ENCODE peak calls at places on chromosomes 11 and 22, in eight cellular contexts. One of them, this sample, is unnamed.

GRCh38 chr11:102599642-102600261 is 25.4 kb downstream of the MMP20 start:
- DNase-seq in tibial nerve: no peak
- DNase-seq in CD4-positive, alpha-beta memory T cell: no peak
- DNase-seq in stomach: no peak
- DNase-seq in CD8-positive, alpha-beta T cell: no peak
- DNase-seq in colonic mucosa: no peak
- DNase-seq in HCT116: peak; percentile 97
- DNase-seq in naive thymus-derived CD4-positive, alpha-beta T cell: no peak
- DNase-seq in this sample: no peak

GRCh38 chr11:105609341-105609781 is 512 bp upstream of the GRIA4 start:
- DNase-seq in tibial nerve: no peak
- DNase-seq in CD4-positive, alpha-beta memory T cell: no peak
- DNase-seq in stomach: no peak
- DNase-seq in CD8-positive, alpha-beta T cell: no peak
- DNase-seq in colonic mucosa: peak; percentile 21
- DNase-seq in HCT116: peak; percentile 23
- DNase-seq in naive thymus-derived CD4-positive, alpha-beta T cell: no peak
- DNase-seq in this sample: no peak

GRCh38 chr11:2762451-2762850 is 62.7 kb upstream of the KCNQ1OT1 start:
- DNase-seq in tibial nerve: no peak
- DNase-seq in CD4-positive, alpha-beta memory T cell: no peak
- DNase-seq in stomach: peak; percentile 22
- DNase-seq in CD8-positive, alpha-beta T cell: no peak
- DNase-seq in colonic mucosa: peak; percentile 15
- DNase-seq in HCT116: no peak
- DNase-seq in naive thymus-derived CD4-positive, alpha-beta T cell: no peak
- DNase-seq in this sample: no peak

GRCh38 chr22:19959043-19959586 is 17.5 kb upstream of the TXNRD2 start:
- DNase-seq in tibial nerve: peak; percentile 59
- DNase-seq in CD4-positive, alpha-beta memory T cell: no peak
- DNase-seq in stomach: peak; percentile 81
- DNase-seq in CD8-positive, alpha-beta T cell: no peak
- DNase-seq in colonic mucosa: peak; percentile 87
- DNase-seq in HCT116: peak; percentile 65
- DNase-seq in naive thymus-derived CD4-positive, alpha-beta T cell: no peak
- DNase-seq in this sample: peak; percentile 80

GRCh38 chr11:127601578-127601977 is 601.0 kb upstream of the KIRREL3 start:
- DNase-seq in tibial nerve: no peak
- DNase-seq in CD4-positive, alpha-beta memory T cell: no peak
- DNase-seq in stomach: no peak
- DNase-seq in CD8-positive, alpha-beta T cell: no peak
- DNase-seq in colonic mucosa: no peak
- DNase-seq in HCT116: no peak
- DNase-seq in naive thymus-derived CD4-positive, alpha-beta T cell: no peak
- DNase-seq in this sample: no peak

GRCh38 chr22:43126506-43127165 is 16.1 kb downstream of the BIK start:
- DNase-seq in tibial nerve: no peak
- DNase-seq in CD4-positive, alpha-beta memory T cell: no peak
- DNase-seq in stomach: peak; percentile 57
- DNase-seq in CD8-positive, alpha-beta T cell: no peak
- DNase-seq in colonic mucosa: peak; percentile 78
- DNase-seq in HCT116: peak; percentile 82
- DNase-seq in naive thymus-derived CD4-positive, alpha-beta T cell: no peak
- DNase-seq in this sample: no peak

GRCh38 chr11:43943931-43944751 is 1.7 kb downstream of the C11orf96 start:
- DNase-seq in tibial nerve: no peak
- DNase-seq in CD4-positive, alpha-beta memory T cell: no peak
- DNase-seq in stomach: no peak
- DNase-seq in CD8-positive, alpha-beta T cell: no peak
- DNase-seq in colonic mucosa: no peak
- DNase-seq in HCT116: no peak
- DNase-seq in naive thymus-derived CD4-positive, alpha-beta T cell: no peak
- DNase-seq in this sample: peak; percentile 53

GRCh38 chr11:57364851-57365660 is 15.9 kb downstream of the PRG3 start:
- DNase-seq in tibial nerve: no peak
- DNase-seq in CD4-positive, alpha-beta memory T cell: no peak
- DNase-seq in stomach: no peak
- DNase-seq in CD8-positive, alpha-beta T cell: no peak
- DNase-seq in colonic mucosa: no peak
- DNase-seq in HCT116: no peak
- DNase-seq in naive thymus-derived CD4-positive, alpha-beta T cell: no peak
- DNase-seq in this sample: no peak

GRCh38 chr11:5291207-5291838 is 10.4 kb downstream of the OR51B4 start:
- DNase-seq in tibial nerve: no peak
- DNase-seq in CD4-positive, alpha-beta memory T cell: no peak
- DNase-seq in stomach: no peak
- DNase-seq in CD8-positive, alpha-beta T cell: no peak
- DNase-seq in colonic mucosa: no peak
- DNase-seq in HCT116: peak; percentile 35
- DNase-seq in naive thymus-derived CD4-positive, alpha-beta T cell: no peak
- DNase-seq in this sample: no peak

GRCh38 chr11:120655589-120655988 is 144.0 kb downstream of the GRIK4 start:
- DNase-seq in tibial nerve: no peak
- DNase-seq in CD4-positive, alpha-beta memory T cell: no peak
- DNase-seq in stomach: no peak
- DNase-seq in CD8-positive, alpha-beta T cell: no peak
- DNase-seq in colonic mucosa: no peak
- DNase-seq in HCT116: no peak
- DNase-seq in naive thymus-derived CD4-positive, alpha-beta T cell: no peak
- DNase-seq in this sample: no peak

GRCh38 chr11:35932121-35932520 is 11.7 kb upstream of the LDLRAD3 start:
- DNase-seq in tibial nerve: no peak
- DNase-seq in CD4-positive, alpha-beta memory T cell: no peak
- DNase-seq in stomach: no peak
- DNase-seq in CD8-positive, alpha-beta T cell: no peak
- DNase-seq in colonic mucosa: no peak
- DNase-seq in HCT116: no peak
- DNase-seq in naive thymus-derived CD4-positive, alpha-beta T cell: no peak
- DNase-seq in this sample: no peak
- H3K27ac ChIP-seq in tibial nerve: no peak overlapping the region
- H3K27ac ChIP-seq in CD4-positive, alpha-beta memory T cell: no peak overlapping the region
- H3K27ac ChIP-seq in stomach: no peak overlapping the region
- H3K27ac ChIP-seq in CD8-positive, alpha-beta T cell: no peak overlapping the region
- H3K27ac ChIP-seq in colonic mucosa: no peak overlapping the region
- H3K27ac ChIP-seq in HCT116: no peak overlapping the region
- H3K27ac ChIP-seq in naive thymus-derived CD4-positive, alpha-beta T cell: no peak overlapping the region
- H3K27ac ChIP-seq in this sample: no peak overlapping the region

GRCh38 chr11:820655-821512 is 2.2 kb downstream of the PNPLA2 start:
- DNase-seq in tibial nerve: peak; percentile 67
- DNase-seq in CD4-positive, alpha-beta memory T cell: no peak
- DNase-seq in stomach: peak; percentile 90
- DNase-seq in CD8-positive, alpha-beta T cell: no peak
- DNase-seq in colonic mucosa: peak; percentile 80
- DNase-seq in HCT116: no peak
- DNase-seq in naive thymus-derived CD4-positive, alpha-beta T cell: no peak
- DNase-seq in this sample: peak; percentile 88
- H3K27ac ChIP-seq in tibial nerve: peak overlapping the region; percentile 91
- H3K27ac ChIP-seq in CD4-positive, alpha-beta memory T cell: peak overlapping the region; percentile 81
- H3K27ac ChIP-seq in stomach: peak overlapping the region; percentile 94
- H3K27ac ChIP-seq in CD8-positive, alpha-beta T cell: peak overlapping the region; percentile 88
- H3K27ac ChIP-seq in colonic mucosa: peak overlapping the region; percentile 98
- H3K27ac ChIP-seq in HCT116: peak overlapping the region; percentile 44
- H3K27ac ChIP-seq in naive thymus-derived CD4-positive, alpha-beta T cell: peak overlapping the region; percentile 91
- H3K27ac ChIP-seq in this sample: peak overlapping the region; percentile 95

DNA sequence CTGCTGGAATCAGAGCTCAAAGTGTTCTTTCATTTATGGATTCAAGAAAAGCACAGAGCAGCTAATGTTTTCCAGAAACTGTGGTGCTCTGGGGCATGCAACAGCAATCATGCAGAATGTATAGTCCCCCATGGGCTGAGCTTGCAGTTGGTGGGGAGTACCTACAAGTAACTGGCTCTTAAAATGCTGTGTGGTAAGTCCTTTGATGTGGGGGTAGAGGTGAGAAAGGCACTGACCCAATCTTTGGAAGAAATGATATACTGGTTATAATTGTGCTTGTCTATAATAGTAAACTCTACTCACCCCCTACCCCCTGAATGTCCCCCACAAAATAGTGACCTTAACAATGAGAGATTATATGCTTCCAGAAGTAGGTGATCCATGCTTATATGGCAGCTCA is 29.1 kb upstream of the CD44 start:
- DNase-seq in tibial nerve: no peak
- DNase-seq in CD4-positive, alpha-beta memory T cell: no peak
- DNase-seq in stomach: no peak
- DNase-seq in CD8-positive, alpha-beta T cell: no peak
- DNase-seq in colonic mucosa: no peak
- DNase-seq in HCT116: no peak
- DNase-seq in naive thymus-derived CD4-positive, alpha-beta T cell: no peak
- DNase-seq in this sample: no peak
- H3K27ac ChIP-seq in tibial nerve: no peak overlapping the region
- H3K27ac ChIP-seq in CD4-positive, alpha-beta memory T cell: no peak overlapping the region
- H3K27ac ChIP-seq in stomach: no peak overlapping the region
- H3K27ac ChIP-seq in CD8-positive, alpha-beta T cell: no peak overlapping the region
- H3K27ac ChIP-seq in colonic mucosa: no peak overlapping the region
- H3K27ac ChIP-seq in HCT116: no peak overlapping the region
- H3K27ac ChIP-seq in naive thymus-derived CD4-positive, alpha-beta T cell: no peak overlapping the region
- H3K27ac ChIP-seq in this sample: no peak overlapping the region

GRCh38 chr11:68692115-68692514 is 7.8 kb downstream of the GAL start:
- DNase-seq in tibial nerve: no peak
- DNase-seq in CD4-positive, alpha-beta memory T cell: no peak
- DNase-seq in stomach: no peak
- DNase-seq in CD8-positive, alpha-beta T cell: no peak
- DNase-seq in colonic mucosa: no peak
- DNase-seq in HCT116: no peak
- DNase-seq in naive thymus-derived CD4-positive, alpha-beta T cell: no peak
- DNase-seq in this sample: no peak

GRCh38 chr11:68691402-68691784 is 7.0 kb downstream of the GAL start:
- DNase-seq in tibial nerve: no peak
- DNase-seq in CD4-positive, alpha-beta memory T cell: no peak
- DNase-seq in stomach: no peak
- DNase-seq in CD8-positive, alpha-beta T cell: no peak
- DNase-seq in colonic mucosa: no peak
- DNase-seq in HCT116: no peak
- DNase-seq in naive thymus-derived CD4-positive, alpha-beta T cell: no peak
- DNase-seq in this sample: no peak

GRCh38 chr11:68689737-68690625 is 5.6 kb downstream of the GAL start:
- DNase-seq in tibial nerve: no peak
- DNase-seq in CD4-positive, alpha-beta memory T cell: no peak
- DNase-seq in stomach: no peak
- DNase-seq in CD8-positive, alpha-beta T cell: no peak
- DNase-seq in colonic mucosa: no peak
- DNase-seq in HCT116: no peak
- DNase-seq in naive thymus-derived CD4-positive, alpha-beta T cell: no peak
- DNase-seq in this sample: no peak

GRCh38 chr11:68688881-68689280 is 4.5 kb downstream of the GAL start:
- DNase-seq in tibial nerve: no peak
- DNase-seq in CD4-positive, alpha-beta memory T cell: no peak
- DNase-seq in stomach: no peak
- DNase-seq in CD8-positive, alpha-beta T cell: no peak
- DNase-seq in colonic mucosa: no peak
- DNase-seq in HCT116: no peak
- DNase-seq in naive thymus-derived CD4-positive, alpha-beta T cell: no peak
- DNase-seq in this sample: no peak

DNA sequence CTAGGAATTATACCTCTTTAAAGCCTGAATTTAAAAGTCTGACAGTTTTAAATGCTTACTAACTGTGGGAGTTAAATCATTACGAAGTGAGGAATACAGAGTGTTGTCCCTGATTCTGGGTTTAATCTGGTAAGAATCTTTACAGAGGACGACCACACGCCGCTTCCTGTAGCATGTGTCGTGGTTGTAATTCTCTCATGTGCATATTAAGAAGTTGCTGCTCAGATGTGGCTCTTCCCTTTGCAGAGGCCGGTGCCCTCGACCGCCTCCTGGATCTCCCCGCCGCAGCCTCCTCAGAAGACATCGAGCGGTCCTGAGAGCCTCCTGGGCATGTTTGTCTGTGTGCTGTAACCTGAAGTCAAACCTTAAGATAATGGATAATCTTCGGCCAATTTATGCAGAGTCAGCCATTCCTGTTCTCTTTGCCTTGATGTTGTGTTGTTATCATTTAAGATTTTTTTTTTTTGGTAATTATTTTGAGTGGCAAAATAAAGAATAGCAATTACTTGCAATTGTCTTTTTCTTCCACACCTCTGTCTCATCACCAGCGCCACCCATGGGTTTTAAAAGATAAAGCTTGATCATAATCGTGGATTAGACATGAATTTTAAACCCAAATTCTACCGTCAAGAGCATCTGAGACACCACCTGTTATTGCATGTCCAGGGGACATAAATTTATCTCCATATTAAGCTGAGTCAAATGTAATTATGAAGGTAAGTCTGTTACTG is 6.5 kb downstream of the GAL start:
- DNase-seq in tibial nerve: no peak
- DNase-seq in CD4-positive, alpha-beta memory T cell: peak; percentile 56
- DNase-seq in stomach: no peak
- DNase-seq in CD8-positive, alpha-beta T cell: peak; percentile 65
- DNase-seq in colonic mucosa: no peak
- DNase-seq in HCT116: no peak
- DNase-seq in naive thymus-derived CD4-positive, alpha-beta T cell: peak; percentile 45
- DNase-seq in this sample: no peak
- H3K27ac ChIP-seq in tibial nerve: no peak overlapping the region
- H3K27ac ChIP-seq in CD4-positive, alpha-beta memory T cell: no peak overlapping the region
- H3K27ac ChIP-seq in stomach: no peak overlapping the region
- H3K27ac ChIP-seq in CD8-positive, alpha-beta T cell: no peak overlapping the region
- H3K27ac ChIP-seq in colonic mucosa: no peak overlapping the region
- H3K27ac ChIP-seq in HCT116: no peak overlapping the region
- H3K27ac ChIP-seq in naive thymus-derived CD4-positive, alpha-beta T cell: no peak overlapping the region
- H3K27ac ChIP-seq in this sample: no peak overlapping the region

GRCh38 chr11:65087216-65087615 is 3.2 kb downstream of the ZFPL1 start:
- DNase-seq in tibial nerve: no peak
- DNase-seq in CD4-positive, alpha-beta memory T cell: no peak
- DNase-seq in stomach: no peak
- DNase-seq in CD8-positive, alpha-beta T cell: no peak
- DNase-seq in colonic mucosa: no peak
- DNase-seq in HCT116: no peak
- DNase-seq in naive thymus-derived CD4-positive, alpha-beta T cell: no peak
- DNase-seq in this sample: no peak

GRCh38 chr11:65083834-65084597 is at the start of the genes CDCA5 and ZFPL1:
- DNase-seq in tibial nerve: peak; percentile 94
- DNase-seq in CD4-positive, alpha-beta memory T cell: peak; percentile 97
- DNase-seq in stomach: peak; percentile 97
- DNase-seq in CD8-positive, alpha-beta T cell: peak; percentile 98
- DNase-seq in colonic mucosa: peak; percentile 96
- DNase-seq in HCT116: peak; percentile 91
- DNase-seq in naive thymus-derived CD4-positive, alpha-beta T cell: peak; percentile 98
- DNase-seq in this sample: peak; percentile 96

GRCh38 chr11:65084598-65085375 is 765 bp downstream of the ZFPL1 start:
- DNase-seq in tibial nerve: no peak
- DNase-seq in CD4-positive, alpha-beta memory T cell: no peak
- DNase-seq in stomach: no peak
- DNase-seq in CD8-positive, alpha-beta T cell: no peak
- DNase-seq in colonic mucosa: no peak
- DNase-seq in HCT116: no peak
- DNase-seq in naive thymus-derived CD4-positive, alpha-beta T cell: no peak
- DNase-seq in this sample: no peak

GRCh38 chr11:65086809-65087208 is 2.8 kb downstream of the ZFPL1 start:
- DNase-seq in tibial nerve: no peak
- DNase-seq in CD4-positive, alpha-beta memory T cell: no peak
- DNase-seq in stomach: no peak
- DNase-seq in CD8-positive, alpha-beta T cell: no peak
- DNase-seq in colonic mucosa: no peak
- DNase-seq in HCT116: no peak
- DNase-seq in naive thymus-derived CD4-positive, alpha-beta T cell: no peak
- DNase-seq in this sample: no peak

GRCh38 chr11:65083134-65083833 is 556 bp downstream of the CDCA5 start:
- DNase-seq in tibial nerve: no peak
- DNase-seq in CD4-positive, alpha-beta memory T cell: no peak
- DNase-seq in stomach: no peak
- DNase-seq in CD8-positive, alpha-beta T cell: no peak
- DNase-seq in colonic mucosa: no peak
- DNase-seq in HCT116: no peak
- DNase-seq in naive thymus-derived CD4-positive, alpha-beta T cell: no peak
- DNase-seq in this sample: no peak
- H3K27ac ChIP-seq in tibial nerve: peak overlapping the region; percentile 96
- H3K27ac ChIP-seq in CD4-positive, alpha-beta memory T cell: peak overlapping the region; percentile 94
- H3K27ac ChIP-seq in stomach: peak overlapping the region; percentile 93
- H3K27ac ChIP-seq in CD8-positive, alpha-beta T cell: peak overlapping the region; percentile 90
- H3K27ac ChIP-seq in colonic mucosa: peak overlapping the region; percentile 77
- H3K27ac ChIP-seq in HCT116: peak overlapping the region; percentile 82
- H3K27ac ChIP-seq in naive thymus-derived CD4-positive, alpha-beta T cell: peak overlapping the region; percentile 86
- H3K27ac ChIP-seq in this sample: peak overlapping the region; percentile 92

This sample was measured in lower lobe of right lung.